ENCODE peak calls at places on chromosome 10, in nine cellular contexts. V, K, O, A, Z, Y, I, D and S are unnamed samples.

GRCh38 chr10:24777191-24777590 is 53.5 kb upstream of the ARHGAP21 start:
- DNase-seq in O (no peak), Z (no peak), V (no peak), D (no peak), K (no peak), A (no peak), I (no peak), Y (no peak), S (no peak)

GRCh38 chr10:50501899-50502556 is 121.7 kb downstream of the SGMS1 start:
- DNase-seq in V (no peak), A (no peak), Y (no peak), I (no peak), Z (no peak), D (no peak), K (no peak), O (no peak), S (no peak)

GRCh38 chr10:5013385-5013784 is 9.7 kb upstream of the AKR1C2 start:
- DNase-seq in Z (no peak), D (no peak), V (no peak), I (no peak), O (no peak), Y (no peak), A (no peak), K (no peak), S (no peak)

GRCh38 chr10:62560207-62560819 is 186.1 kb downstream of the ZNF365 start:
- DNase-seq in Y (no peak), O (no peak), I (no peak), V (no peak), K (peak), A (no peak), Z (no peak), D (no peak), S (no peak)

GRCh38 chr10:49173201-49173772 is 14.9 kb downstream of the TMEM273 start:
- DNase-seq in D (no peak), Z (no peak), V (no peak), O (no peak), Y (no peak), A (no peak), I (no peak), K (no peak), S (no peak)

GRCh38 chr10:34899161-34899560 is 84.1 kb upstream of the PARD3 start:
- DNase-seq in O (no peak), Z (no peak), Y (no peak), A (no peak), K (no peak), V (no peak), D (no peak), I (no peak), S (no peak)

GRCh38 chr10:17077251-17077904 is 52.2 kb downstream of the CUBN start:
- DNase-seq in Y (no peak), O (no peak), A (no peak), Z (no peak), K (no peak), V (no peak), D (no peak), I (no peak), S (no peak)

GRCh38 chr10:484925-485661 is 204.4 kb downstream of the DIP2C start:
- DNase-seq in V (no peak), I (no peak), Y (peak), O (no peak), D (peak), K (no peak), Z (no peak), A (no peak), S (no peak)

GRCh38 chr10:70302292-70302691 is 18.5 kb upstream of the NPFFR1 start:
- DNase-seq in I (no peak), K (peak), V (no peak), Z (no peak), Y (no peak), O (no peak), A (no peak), D (no peak), S (no peak)

GRCh38 chr10:91051834-91052233 is 130.9 kb upstream of the ANKRD1 start:
- DNase-seq in D (no peak), K (peak), Y (no peak), V (no peak), Z (no peak), I (no peak), O (no peak), A (peak), S (no peak)

GRCh38 chr10:6044060-6044459 is 18.1 kb downstream of the IL2RA start:
- DNase-seq in V (no peak), Z (no peak), A (no peak), Y (no peak), D (peak), O (no peak), K (no peak), I (no peak), S (no peak)

GRCh38 chr10:71029411-71029881 is 141.1 kb upstream of the PCBD1 start:
- DNase-seq in Y (no peak), I (no peak), D (no peak), K (peak), V (no peak), O (no peak), A (no peak), Z (no peak), S (no peak)

GRCh38 chr10:108544500-108545120 is 1378.7 kb downstream of the XPNPEP1 start:
- DNase-seq in Y (no peak), O (no peak), I (no peak), Z (peak), D (no peak), A (peak), K (no peak), V (peak), S (no peak)

GRCh38 chr10:122648599-122649428 is 50.8 kb downstream of the C10orf120 start:
- DNase-seq in Y (no peak), Z (peak), A (peak), V (peak), I (no peak), D (no peak), K (no peak), O (no peak), S (no peak)

GRCh38 chr10:58951750-58952149 is 224.7 kb upstream of the PHYHIPL start:
- DNase-seq in O (no peak), Y (no peak), K (no peak), A (no peak), V (no peak), D (no peak), I (no peak), Z (no peak), S (no peak)

GRCh38 chr10:110192552-110192951 is 14.9 kb upstream of the MXI1 start:
- DNase-seq in K (no peak), Z (no peak), D (peak), O (no peak), Y (no peak), I (no peak), V (no peak), A (no peak), S (no peak)

GRCh38 chr10:60572511-60573194 is 183.0 kb upstream of the ANK3 start:
- DNase-seq in K (no peak), O (peak), Y (no peak), A (peak), Z (peak), D (no peak), V (peak), I (no peak), S (no peak)

GRCh38 chr10:110765513-110766375 is 106.0 kb upstream of the PDCD4 start:
- DNase-seq in V (no peak), Y (no peak), Z (no peak), O (no peak), I (no peak), A (no peak), K (no peak), D (no peak), S (no peak)

GRCh38 chr10:13961096-13961495 is 369.6 kb downstream of the FRMD4A start:
- DNase-seq in A (no peak), I (no peak), O (peak), Y (no peak), Z (no peak), V (no peak), K (no peak), D (no peak), S (no peak)

GRCh38 chr10:30763933-30764332 is 134.4 kb upstream of the LYZL2 start:
- DNase-seq in Y (no peak), O (no peak), I (no peak), K (no peak), V (no peak), Z (no peak), D (no peak), A (no peak), S (peak)

GRCh38 chr10:9010093-9010492 is 955.6 kb downstream of the GATA3 start:
- DNase-seq in V (no peak), I (no peak), A (no peak), Z (no peak), D (no peak), K (no peak), Y (peak), O (no peak), S (no peak)

GRCh38 chr10:68434657-68435056 is 27.6 kb upstream of the RUFY2 start:
- DNase-seq in K (no peak), A (no peak), D (no peak), Y (no peak), Z (no peak), I (no peak), V (no peak), O (no peak), S (no peak)

GRCh38 chr10:106705576-106706526 is 458.7 kb downstream of the SORCS1 start:
- DNase-seq in O (no peak), I (no peak), D (no peak), V (peak), Y (no peak), Z (peak), A (peak), K (peak), S (no peak)

GRCh38 chr10:118970770-118971169 is 58.7 kb upstream of the NANOS1 start:
- DNase-seq in V (no peak), K (no peak), I (no peak), O (no peak), D (no peak), Y (no peak), Z (no peak), A (no peak), S (no peak)

GRCh38 chr10:27252267-27253000 is 11.8 kb upstream of the ACBD5 start:
- DNase-seq in Y (peak), K (peak), D (no peak), O (no peak), A (no peak), Z (no peak), V (no peak), I (no peak), S (peak)

GRCh38 chr10:22631646-22632278 is 82.6 kb downstream of the PIP4K2A start:
- DNase-seq in V (no peak), Z (no peak), O (no peak), D (no peak), Y (no peak), K (no peak), A (no peak), I (no peak), S (no peak)

GRCh38 chr10:60706146-60706545 is 72.1 kb upstream of the CDK1 start:
- DNase-seq in Z (no peak), D (no peak), V (no peak), Y (no peak), K (no peak), I (no peak), O (no peak), A (no peak), S (no peak)

GRCh38 chr10:28938745-28939144 is 261.4 kb downstream of the BAMBI start:
- DNase-seq in A (no peak), Y (no peak), I (no peak), V (no peak), Z (no peak), O (no peak), K (no peak), D (no peak), S (no peak)

GRCh38 chr10:63429280-63429679 is 36.5 kb downstream of the JMJD1C start:
- DNase-seq in K (no peak), A (no peak), Z (no peak), Y (no peak), I (no peak), O (no peak), D (no peak), V (no peak), S (no peak)

GRCh38 chr10:49512121-49512809 is 26.7 kb downstream of the ERCC6 start:
- DNase-seq in O (no peak), K (no peak), A (no peak), D (no peak), Z (peak), Y (no peak), I (no peak), V (no peak), S (no peak)

GRCh38 chr10:77522268-77522809 is 115.3 kb downstream of the KCNMA1 start:
- DNase-seq in Y (no peak), D (no peak), A (no peak), O (no peak), V (no peak), K (no peak), I (no peak), Z (no peak), S (no peak)

GRCh38 chr10:45408421-45409319 is 34.7 kb downstream of the ALOX5 start:
- DNase-seq in A (no peak), D (no peak), K (no peak), Y (no peak), Z (no peak), I (no peak), O (no peak), V (no peak), S (no peak)

GRCh38 chr10:129963076-129963830 is 821 bp downstream of the EBF3 start:
- DNase-seq in V (no peak), I (no peak), Y (no peak), O (no peak), K (no peak), A (no peak), Z (peak), D (peak), S (no peak)

GRCh38 chr10:86204421-86205045 is 162.1 kb downstream of the GRID1 start:
- DNase-seq in K (no peak), D (no peak), I (no peak), O (no peak), Y (no peak), A (no peak), V (no peak), Z (no peak), S (peak)

GRCh38 chr10:72245949-72246525 is 27.7 kb upstream of the DDIT4 start:
- DNase-seq in O (no peak), I (no peak), Z (no peak), Y (no peak), K (no peak), D (no peak), V (no peak), A (no peak), S (no peak)

GRCh38 chr10:18376650-18377049 is 236.4 kb downstream of the CACNB2 start:
- DNase-seq in A (no peak), D (no peak), Z (no peak), V (no peak), I (no peak), K (no peak), O (no peak), Y (no peak), S (no peak)

GRCh38 chr10:89646833-89647570 is 2.0 kb upstream of the PANK1 start:
- DNase-seq in Z (no peak), O (no peak), D (no peak), I (no peak), V (no peak), A (no peak), Y (no peak), K (no peak), S (no peak)

GRCh38 chr10:50552771-50553535 is 70.8 kb downstream of the SGMS1 start:
- DNase-seq in A (no peak), Y (peak), Z (no peak), V (no peak), I (no peak), O (no peak), K (no peak), D (no peak), S (no peak)

GRCh38 chr10:126302831-126303230 is 85.4 kb downstream of the ADAM12 start:
- DNase-seq in Y (no peak), D (no peak), A (no peak), O (no peak), K (no peak), V (no peak), I (no peak), Z (no peak), S (no peak)
- TF ChIP-seq CTCF in Y (no peak), D (peak), A (peak), O (peak), K (peak), V (peak), I (no peak), Z (peak), S (no peak)

GRCh38 chr10:47062801-47063200 is 151.6 kb downstream of the PTPN20 start:
- DNase-seq in V (no peak), D (peak), K (no peak), A (no peak), Z (no peak), I (no peak), O (no peak), Y (no peak), S (no peak)
- TF ChIP-seq CTCF in V (peak), D (peak), K (peak), A (no peak), Z (no peak), I (no peak), O (no peak), Y (no peak), S (no peak)

GRCh38 chr10:132114953-132115520 is 49.3 kb downstream of the JAKMIP3 start:
- DNase-seq in A (no peak), V (no peak), I (no peak), Y (no peak), O (no peak), K (peak), D (peak), Z (no peak), S (no peak)
- TF ChIP-seq CTCF in A (no peak), V (no peak), I (no peak), Y (no peak), O (no peak), K (no peak), D (no peak), Z (no peak), S (no peak)

GRCh38 chr10:98013122-98013521 is 17.3 kb downstream of the CRTAC1 start:
- DNase-seq in Y (no peak), A (no peak), O (no peak), K (no peak), I (no peak), Z (no peak), D (no peak), V (no peak), S (no peak)
- TF ChIP-seq CTCF in Y (no peak), A (no peak), O (no peak), K (no peak), I (no peak), Z (no peak), D (no peak), V (peak), S (no peak)

GRCh38 chr10:115948415-115948814 is 324.6 kb downstream of the GFRA1 start:
- DNase-seq in Z (no peak), O (no peak), A (no peak), V (no peak), I (no peak), D (no peak), K (no peak), Y (no peak), S (no peak)
- TF ChIP-seq CTCF in Z (peak), O (no peak), A (peak), V (peak), I (peak), D (peak), K (no peak), Y (no peak), S (no peak)

GRCh38 chr10:99784731-99785441 is 2.4 kb downstream of the ABCC2 start:
- DNase-seq in Y (no peak), O (no peak), V (no peak), Z (no peak), A (no peak), I (no peak), D (no peak), K (no peak), S (no peak)

GRCh38 chr10:99785646-99786045 is 3.2 kb downstream of the ABCC2 start:
- DNase-seq in K (no peak), O (no peak), Z (no peak), V (peak), Y (no peak), A (no peak), I (no peak), D (no peak), S (no peak)

GRCh38 chr10:99782447-99783286 is at the start of gene ABCC2:
- DNase-seq in V (no peak), Y (no peak), I (no peak), K (no peak), O (no peak), A (no peak), Z (no peak), D (no peak), S (no peak)

GRCh38 chr10:99781734-99782429 is 558 bp upstream of the ABCC2 start:
- DNase-seq in I (no peak), V (no peak), Y (no peak), D (no peak), K (no peak), O (no peak), Z (no peak), A (no peak), S (no peak)

DNA sequence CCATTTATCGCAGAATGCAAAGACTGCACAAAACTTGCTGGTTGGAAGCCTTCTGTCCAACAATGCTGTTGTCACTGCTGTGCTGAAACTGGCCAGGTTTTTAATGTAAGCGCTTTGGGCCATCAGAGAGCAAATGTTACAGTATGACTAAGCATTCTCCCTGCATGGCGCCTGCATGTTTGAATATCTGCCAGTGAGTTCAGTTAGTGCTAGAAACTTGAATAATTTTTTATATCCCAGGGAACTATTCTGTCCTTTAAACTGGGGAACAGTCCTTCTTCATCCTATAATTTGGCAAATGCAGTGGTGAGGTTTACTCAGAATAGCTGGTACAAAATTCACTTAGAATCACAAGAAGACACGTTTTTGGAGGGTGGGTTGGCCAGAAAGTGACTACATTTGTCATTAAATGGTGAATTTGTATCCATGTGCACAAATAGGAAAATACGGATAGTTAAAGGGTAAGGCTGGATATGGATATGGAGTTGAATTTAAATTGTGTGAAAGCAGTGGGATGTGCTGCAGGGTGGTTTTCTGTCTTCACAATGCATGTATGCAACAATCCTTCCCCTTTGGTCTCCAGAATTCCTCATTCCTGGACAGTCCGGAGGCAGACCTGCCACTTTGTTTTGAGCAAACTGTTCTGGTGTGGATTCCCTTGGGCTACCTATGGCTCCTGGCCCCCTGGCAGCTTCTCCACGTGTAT is 1.7 kb downstream of the ABCC2 start:
- DNase-seq in A (no peak), Y (no peak), I (no peak), D (no peak), K (no peak), O (no peak), V (no peak), Z (no peak), S (no peak)
- TF ChIP-seq CTCF in A (no peak), Y (no peak), I (no peak), D (no peak), K (no peak), O (no peak), V (no peak), Z (no peak), S (no peak)